ENCODE peak calls at places on chromosomes 7 and 10, in six cellular contexts. P, U, C, L, W and F are unnamed samples.

GRCh38 chr10:131668903-131669302 is 231.9 kb upstream of the PPP2R2D start:
- DNase-seq in P (no peak), U (no peak), C (no peak), L (no peak), W (no peak), F (no peak)

GRCh38 chr7:27241189-27242045 is 1.2 kb upstream of the EVX1 start:
- DNase-seq in P (no peak), U (no peak), C (no peak), L (no peak), W (no peak), F (peak; percentile 73)

GRCh38 chr7:30659312-30659711 is 22.9 kb downstream of the CRHR2 start:
- DNase-seq in P (peak; percentile 18), U (no peak), C (no peak), L (no peak), W (no peak), F (no peak)

GRCh38 chr7:115838829-115839228 is 191.7 kb downstream of the TFEC start:
- DNase-seq in P (peak; percentile 44), U (no peak), C (no peak), L (no peak), W (no peak), F (no peak)

GRCh38 chr10:30818854-30819253 is 189.3 kb upstream of the LYZL2 start:
- DNase-seq in P (peak; percentile 92), U (no peak), C (no peak), L (no peak), W (no peak), F (no peak)

GRCh38 chr7:117279203-117279602 is 43.7 kb downstream of the WNT2 start:
- DNase-seq in P (no peak), U (no peak), C (no peak), L (no peak), W (no peak), F (no peak)

GRCh38 chr7:64876792-64877713 is 26.0 kb upstream of the ZNF273 start:
- DNase-seq in P (peak; percentile 41), U (no peak), C (peak; percentile 100), L (no peak), W (peak; percentile 39), F (peak; percentile 61)

GRCh38 chr7:128841961-128842673 is 11.9 kb downstream of the FLNC start:
- DNase-seq in P (peak; percentile 75), U (no peak), C (peak; percentile 87), L (peak; percentile 33), W (peak; percentile 59), F (peak; percentile 77)

GRCh38 chr10:98528166-98528784 is 81.5 kb upstream of the HPS1 start:
- DNase-seq in P (peak; percentile 77), U (no peak), C (no peak), L (peak; percentile 4), W (no peak), F (no peak)

GRCh38 chr10:117448840-117449239 is 73.6 kb upstream of the PDZD8 start:
- DNase-seq in P (no peak), U (no peak), C (no peak), L (no peak), W (no peak), F (no peak)

GRCh38 chr7:115087437-115087836 is 165.5 kb downstream of the MDFIC start:
- DNase-seq in P (peak; percentile 79), U (peak; percentile 29), C (no peak), L (peak; percentile 88), W (no peak), F (no peak)

GRCh38 chr10:48880016-48880705 is 59.5 kb downstream of the LRRC18 start:
- DNase-seq in P (no peak), U (no peak), C (no peak), L (no peak), W (no peak), F (peak; percentile 18)

GRCh38 chr7:83259064-83259463 is 96.4 kb upstream of the PCLO start:
- DNase-seq in P (no peak), U (no peak), C (no peak), L (no peak), W (peak; percentile 17), F (no peak)

GRCh38 chr7:13641699-13642098 is 347.8 kb downstream of the ETV1 start:
- DNase-seq in P (peak; percentile 62), U (no peak), C (no peak), L (peak; percentile 85), W (no peak), F (no peak)

GRCh38 chr7:157266272-157266671 is 70.5 kb upstream of the DNAJB6 start:
- DNase-seq in P (no peak), U (no peak), C (no peak), L (no peak), W (no peak), F (no peak)

GRCh38 chr7:84900215-84900614 is 286.6 kb downstream of the SEMA3D start:
- DNase-seq in P (no peak), U (no peak), C (no peak), L (no peak), W (no peak), F (no peak)

GRCh38 chr7:21169667-21170605 is 257.9 kb upstream of the SP4 start:
- DNase-seq in P (no peak), U (no peak), C (no peak), L (no peak), W (no peak), F (peak; percentile 91)

GRCh38 chr10:88687853-88688467 is 18.1 kb upstream of the LIPK start:
- DNase-seq in P (peak; percentile 54), U (peak; percentile 32), C (peak; percentile 34), L (no peak), W (peak; percentile 26), F (peak; percentile 21)

GRCh38 chr7:38655833-38656774 is 24.9 kb upstream of the AMPH start:
- DNase-seq in P (no peak), U (no peak), C (no peak), L (no peak), W (no peak), F (no peak)

GRCh38 chr7:155844019-155844453 is 31.8 kb upstream of the SHH start:
- DNase-seq in P (no peak), U (no peak), C (no peak), L (peak; percentile 84), W (no peak), F (no peak)

GRCh38 chr7:142257958-142258357 is at the start of gene PRSS58:
- DNase-seq in P (no peak), U (no peak), C (no peak), L (no peak), W (no peak), F (no peak)

GRCh38 chr10:63206997-63207952 is 74.1 kb downstream of the NRBF2 start:
- DNase-seq in P (peak; percentile 90), U (no peak), C (peak; percentile 15), L (no peak), W (peak; percentile 93), F (no peak)

GRCh38 chr10:63209703-63210102 is 76.6 kb downstream of the NRBF2 start:
- DNase-seq in P (peak; percentile 46), U (no peak), C (no peak), L (peak; percentile 53), W (no peak), F (no peak)

GRCh38 chr10:63206576-63206975 is 73.4 kb downstream of the NRBF2 start:
- DNase-seq in P (no peak), U (no peak), C (no peak), L (no peak), W (peak; percentile 68), F (no peak)

GRCh38 chr10:63210611-63211196 is 77.6 kb downstream of the NRBF2 start:
- DNase-seq in P (no peak), U (no peak), C (no peak), L (no peak), W (no peak), F (no peak)

DNA sequence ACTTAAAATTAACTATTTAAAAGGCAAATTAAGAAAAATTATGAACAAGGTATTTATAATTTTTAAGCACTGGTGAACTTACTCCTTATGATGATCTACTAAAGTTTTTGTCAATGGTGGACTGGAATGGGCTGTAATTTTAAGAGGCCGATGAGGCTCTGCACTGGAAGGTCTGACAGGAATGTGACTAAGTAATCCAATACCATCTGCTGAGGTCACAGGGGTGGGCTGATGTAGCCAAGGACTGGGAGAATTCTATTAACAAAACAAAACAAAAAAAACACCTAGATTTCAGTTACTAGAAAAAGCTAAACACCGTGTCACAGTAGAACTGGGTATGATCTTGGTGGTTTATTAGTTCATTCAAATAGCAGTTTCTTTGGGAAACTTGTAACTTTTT is 75.9 kb downstream of the NRBF2 start:
- DNase-seq in P (peak; percentile 57), U (no peak), C (no peak), L (no peak), W (no peak), F (peak; percentile 55)
- H3K79me2 ChIP-seq in P (peaks cover 90% of the 10 kb centered on the region), U (peaks cover 40% of the 10 kb centered on the region), C (peaks cover 84% of the 10 kb centered on the region), L (peaks cover 61% of the 10 kb centered on the region), W (peaks cover 72% of the 10 kb centered on the region), F (peaks cover 85% of the 10 kb centered on the region)

DNA sequence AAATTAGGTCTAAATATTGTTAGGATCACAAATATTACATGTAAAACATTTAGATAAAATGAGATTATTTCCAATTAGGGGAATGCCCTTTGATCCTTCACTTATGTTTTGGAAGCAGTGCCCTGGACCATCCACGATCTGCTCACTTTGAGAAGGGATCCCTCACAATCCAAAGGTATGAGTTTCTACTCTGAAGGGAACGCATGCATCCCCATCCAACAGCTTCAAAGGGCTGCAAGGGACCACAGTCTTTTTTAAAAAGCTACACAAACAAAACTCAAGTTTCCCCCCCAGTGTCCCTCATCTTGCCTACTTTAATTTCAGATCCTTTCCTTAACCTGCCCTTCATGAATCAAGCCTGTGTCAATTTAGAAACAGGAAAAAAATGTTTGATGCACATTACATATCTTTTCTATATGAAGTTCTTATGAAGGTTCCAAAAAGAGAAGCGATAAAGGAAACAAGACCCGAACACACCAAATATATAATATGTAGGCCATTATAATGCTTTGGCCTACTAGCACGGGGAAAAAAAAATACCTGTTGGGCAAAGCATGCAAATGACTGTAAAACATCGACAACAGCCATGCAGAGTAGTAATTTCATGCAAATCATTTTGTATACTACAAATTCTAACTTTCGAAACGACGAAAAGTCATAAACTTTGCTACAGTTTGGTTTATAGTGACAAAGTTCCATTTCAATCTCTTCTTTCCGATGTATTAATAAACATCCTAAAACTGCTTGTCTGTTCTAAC is 2.0 kb downstream of the EIF3A start:
- DNase-seq in P (peak; percentile 29), U (no peak), C (no peak), L (no peak), W (no peak), F (no peak)
- H3K9ac ChIP-seq in P (peak overlapping the region; percentile 100), U (peak overlapping the region; percentile 100), C (peak overlapping the region; percentile 99), L (peak overlapping the region; percentile 100), W (peak overlapping the region; percentile 98), F (peak overlapping the region; percentile 99)

DNA sequence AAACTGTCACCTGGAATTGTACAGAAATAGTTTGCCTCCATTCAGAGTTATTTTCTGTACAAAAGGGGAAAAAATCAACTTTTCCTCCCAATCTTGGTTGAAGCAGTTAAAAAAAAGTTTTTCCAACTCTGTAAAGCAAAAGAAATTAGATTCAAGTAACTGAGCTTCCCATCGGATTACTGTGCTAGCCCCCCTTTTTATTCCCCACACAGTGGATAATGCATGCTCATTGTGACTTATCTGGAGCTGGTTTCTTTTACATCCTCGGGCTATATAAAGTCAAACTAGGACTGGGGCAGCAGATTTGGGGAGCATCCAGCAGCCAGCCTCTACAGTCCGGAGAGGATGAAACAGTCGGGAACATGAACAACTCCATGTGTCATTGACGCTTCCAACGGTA is at the start of gene TECTB:
- DNase-seq in P (no peak), U (no peak), C (no peak), L (no peak), W (no peak), F (no peak)
- TF ChIP-seq EZH2phosphoT487 in P (no peak), U (no peak), C (no peak), L (no peak), W (no peak), F (no peak)

DNA sequence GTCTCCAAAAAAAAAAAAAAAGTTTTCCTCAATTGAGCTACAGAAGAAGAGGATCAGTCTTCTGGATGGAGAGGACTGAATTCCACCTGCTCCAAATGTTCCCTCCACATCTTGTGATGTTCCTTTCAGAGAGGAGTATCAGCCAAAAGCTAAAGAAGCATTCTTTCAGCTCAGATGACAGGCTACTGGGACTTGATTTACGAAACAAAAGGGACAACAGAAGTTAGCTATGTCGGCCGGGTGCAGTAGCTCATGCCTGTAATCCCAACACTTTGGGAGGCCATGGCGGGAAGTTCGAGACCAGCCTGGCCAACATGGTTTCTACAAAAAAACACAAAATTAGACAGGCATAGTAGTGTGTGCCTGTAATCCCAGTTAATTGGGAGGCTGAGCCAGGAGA is 7.4 kb downstream of the DAGLB start:
- DNase-seq in P (no peak), U (no peak), C (no peak), L (no peak), W (no peak), F (no peak)
- H3K79me2 ChIP-seq in P (peaks cover 87% of the 10 kb centered on the region), U (peaks cover 85% of the 10 kb centered on the region), C (peaks cover 86% of the 10 kb centered on the region), L (peaks cover 87% of the 10 kb centered on the region), W (peaks cover 77% of the 10 kb centered on the region), F (peaks cover 80% of the 10 kb centered on the region)